ENCODE peak calls at places on chromosomes 6 and 20, in eight cellular contexts. One of them, this sample, is unnamed.

GRCh38 chr6:10146723-10147451 is 268.0 kb downstream of the TFAP2A start:
- DNase-seq in tibial nerve: no peak
- DNase-seq in right atrium auricular region: no peak
- DNase-seq in IMR-90: peak
- DNase-seq in kidney: no peak
- DNase-seq in endodermal cell: peak
- DNase-seq in CD8-positive, alpha-beta memory T cell: no peak
- DNase-seq in foreskin keratinocyte: peak
- DNase-seq in this sample: no peak

GRCh38 chr20:32189691-32190607 is 17.6 kb downstream of the PLAGL2 start:
- DNase-seq in CD8-positive, alpha-beta memory T cell: peak
- DNase-seq in right atrium auricular region: peak
- DNase-seq in kidney: peak
- DNase-seq in endodermal cell: peak
- DNase-seq in tibial nerve: peak
- DNase-seq in IMR-90: peak
- DNase-seq in foreskin keratinocyte: no peak
- DNase-seq in this sample: no peak

GRCh38 chr6:6897140-6897539 is 210.6 kb upstream of the RREB1 start:
- DNase-seq in right atrium auricular region: no peak
- DNase-seq in tibial nerve: no peak
- DNase-seq in CD8-positive, alpha-beta memory T cell: no peak
- DNase-seq in foreskin keratinocyte: no peak
- DNase-seq in endodermal cell: no peak
- DNase-seq in kidney: no peak
- DNase-seq in IMR-90: no peak
- DNase-seq in this sample: no peak

GRCh38 chr20:45835230-45836224 is 1.9 kb downstream of the SNX21 start:
- DNase-seq in foreskin keratinocyte: no peak
- DNase-seq in kidney: peak
- DNase-seq in right atrium auricular region: peak
- DNase-seq in endodermal cell: no peak
- DNase-seq in CD8-positive, alpha-beta memory T cell: no peak
- DNase-seq in IMR-90: peak
- DNase-seq in tibial nerve: peak
- DNase-seq in this sample: no peak

GRCh38 chr6:53066059-53066406 is 829 bp downstream of the FBXO9 start:
- DNase-seq in tibial nerve: no peak
- DNase-seq in endodermal cell: peak
- DNase-seq in IMR-90: peak
- DNase-seq in kidney: peak
- DNase-seq in foreskin keratinocyte: no peak
- DNase-seq in CD8-positive, alpha-beta memory T cell: peak
- DNase-seq in right atrium auricular region: no peak
- DNase-seq in this sample: no peak

GRCh38 chr20:19260412-19261090 is 48.1 kb downstream of the SLC24A3 start:
- DNase-seq in tibial nerve: no peak
- DNase-seq in right atrium auricular region: no peak
- DNase-seq in IMR-90: no peak
- DNase-seq in CD8-positive, alpha-beta memory T cell: no peak
- DNase-seq in foreskin keratinocyte: peak
- DNase-seq in endodermal cell: peak
- DNase-seq in kidney: no peak
- DNase-seq in this sample: no peak

GRCh38 chr6:4794140-4794707 is 18.0 kb downstream of the CDYL start:
- DNase-seq in CD8-positive, alpha-beta memory T cell: no peak
- DNase-seq in endodermal cell: peak
- DNase-seq in foreskin keratinocyte: no peak
- DNase-seq in kidney: no peak
- DNase-seq in right atrium auricular region: no peak
- DNase-seq in tibial nerve: no peak
- DNase-seq in IMR-90: no peak
- DNase-seq in this sample: no peak

GRCh38 chr6:131982740-131983259 is 31.6 kb upstream of the CCN2 start:
- DNase-seq in CD8-positive, alpha-beta memory T cell: no peak
- DNase-seq in foreskin keratinocyte: no peak
- DNase-seq in tibial nerve: no peak
- DNase-seq in endodermal cell: no peak
- DNase-seq in right atrium auricular region: no peak
- DNase-seq in kidney: no peak
- DNase-seq in IMR-90: peak
- DNase-seq in this sample: no peak

GRCh38 chr6:41302638-41303037 is 16.2 kb upstream of the TREM1 start:
- DNase-seq in tibial nerve: no peak
- DNase-seq in CD8-positive, alpha-beta memory T cell: no peak
- DNase-seq in kidney: no peak
- DNase-seq in right atrium auricular region: no peak
- DNase-seq in foreskin keratinocyte: no peak
- DNase-seq in IMR-90: no peak
- DNase-seq in endodermal cell: no peak
- DNase-seq in this sample: no peak

GRCh38 chr6:129624488-129624887 is 85.5 kb downstream of the ARHGAP18 start:
- DNase-seq in foreskin keratinocyte: no peak
- DNase-seq in endodermal cell: no peak
- DNase-seq in IMR-90: no peak
- DNase-seq in kidney: no peak
- DNase-seq in tibial nerve: no peak
- DNase-seq in CD8-positive, alpha-beta memory T cell: no peak
- DNase-seq in right atrium auricular region: no peak
- DNase-seq in this sample: no peak

GRCh38 chr6:129620234-129620610 is 89.8 kb downstream of the ARHGAP18 start:
- DNase-seq in CD8-positive, alpha-beta memory T cell: no peak
- DNase-seq in right atrium auricular region: no peak
- DNase-seq in kidney: no peak
- DNase-seq in tibial nerve: no peak
- DNase-seq in endodermal cell: no peak
- DNase-seq in IMR-90: no peak
- DNase-seq in foreskin keratinocyte: no peak
- DNase-seq in this sample: no peak

GRCh38 chr6:129619579-129620233 is 90.3 kb downstream of the ARHGAP18 start:
- DNase-seq in foreskin keratinocyte: no peak
- DNase-seq in IMR-90: no peak
- DNase-seq in tibial nerve: no peak
- DNase-seq in right atrium auricular region: no peak
- DNase-seq in CD8-positive, alpha-beta memory T cell: no peak
- DNase-seq in endodermal cell: no peak
- DNase-seq in kidney: no peak
- DNase-seq in this sample: no peak

GRCh38 chr6:129621252-129621651 is 88.7 kb downstream of the ARHGAP18 start:
- DNase-seq in endodermal cell: peak
- DNase-seq in CD8-positive, alpha-beta memory T cell: peak
- DNase-seq in foreskin keratinocyte: no peak
- DNase-seq in tibial nerve: no peak
- DNase-seq in IMR-90: no peak
- DNase-seq in kidney: no peak
- DNase-seq in right atrium auricular region: no peak
- DNase-seq in this sample: no peak

GRCh38 chr6:129623008-129623732 is 86.8 kb downstream of the ARHGAP18 start:
- DNase-seq in CD8-positive, alpha-beta memory T cell: no peak
- DNase-seq in kidney: no peak
- DNase-seq in foreskin keratinocyte: peak
- DNase-seq in right atrium auricular region: no peak
- DNase-seq in IMR-90: no peak
- DNase-seq in endodermal cell: no peak
- DNase-seq in tibial nerve: no peak
- DNase-seq in this sample: peak
- H3K27ac ChIP-seq in CD8-positive, alpha-beta memory T cell: no peak
- H3K27ac ChIP-seq in kidney: no peak
- H3K27ac ChIP-seq in foreskin keratinocyte: no peak
- H3K27ac ChIP-seq in right atrium auricular region: no peak
- H3K27ac ChIP-seq in IMR-90: no peak
- H3K27ac ChIP-seq in endodermal cell: no peak
- H3K27ac ChIP-seq in tibial nerve: no peak
- H3K27ac ChIP-seq in this sample: peak

GRCh38 chr6:44034931-44035345 is 92.3 kb downstream of the MRPL14 start:
- DNase-seq in tibial nerve: no peak
- DNase-seq in CD8-positive, alpha-beta memory T cell: no peak
- DNase-seq in foreskin keratinocyte: peak
- DNase-seq in IMR-90: no peak
- DNase-seq in endodermal cell: no peak
- DNase-seq in right atrium auricular region: no peak
- DNase-seq in kidney: peak
- DNase-seq in this sample: no peak
- H3K27ac ChIP-seq in tibial nerve: no peak
- H3K27ac ChIP-seq in CD8-positive, alpha-beta memory T cell: no peak
- H3K27ac ChIP-seq in foreskin keratinocyte: peak
- H3K27ac ChIP-seq in IMR-90: no peak
- H3K27ac ChIP-seq in endodermal cell: no peak
- H3K27ac ChIP-seq in right atrium auricular region: no peak
- H3K27ac ChIP-seq in kidney: no peak
- H3K27ac ChIP-seq in this sample: peak

GRCh38 chr20:2736441-2736840 is 43.9 kb downstream of the EBF4 start:
- DNase-seq in kidney: no peak
- DNase-seq in endodermal cell: no peak
- DNase-seq in tibial nerve: no peak
- DNase-seq in CD8-positive, alpha-beta memory T cell: no peak
- DNase-seq in right atrium auricular region: no peak
- DNase-seq in IMR-90: no peak
- DNase-seq in foreskin keratinocyte: no peak
- DNase-seq in this sample: no peak
- H3K27ac ChIP-seq in kidney: no peak
- H3K27ac ChIP-seq in endodermal cell: no peak
- H3K27ac ChIP-seq in tibial nerve: no peak
- H3K27ac ChIP-seq in CD8-positive, alpha-beta memory T cell: no peak
- H3K27ac ChIP-seq in right atrium auricular region: no peak
- H3K27ac ChIP-seq in IMR-90: no peak
- H3K27ac ChIP-seq in foreskin keratinocyte: no peak
- H3K27ac ChIP-seq in this sample: no peak

GRCh38 chr20:62688855-62689460 is 19.7 kb upstream of the NTSR1 start:
- DNase-seq in foreskin keratinocyte: no peak
- DNase-seq in right atrium auricular region: no peak
- DNase-seq in tibial nerve: no peak
- DNase-seq in CD8-positive, alpha-beta memory T cell: no peak
- DNase-seq in IMR-90: peak
- DNase-seq in endodermal cell: no peak
- DNase-seq in kidney: no peak
- DNase-seq in this sample: no peak
- H3K27ac ChIP-seq in foreskin keratinocyte: no peak
- H3K27ac ChIP-seq in right atrium auricular region: no peak
- H3K27ac ChIP-seq in tibial nerve: no peak
- H3K27ac ChIP-seq in CD8-positive, alpha-beta memory T cell: no peak
- H3K27ac ChIP-seq in IMR-90: no peak
- H3K27ac ChIP-seq in endodermal cell: peak
- H3K27ac ChIP-seq in kidney: no peak
- H3K27ac ChIP-seq in this sample: no peak

GRCh38 chr6:38375341-38375740 is 264.4 kb downstream of the BTBD9 start:
- DNase-seq in CD8-positive, alpha-beta memory T cell: no peak
- DNase-seq in kidney: no peak
- DNase-seq in endodermal cell: no peak
- DNase-seq in IMR-90: no peak
- DNase-seq in foreskin keratinocyte: no peak
- DNase-seq in right atrium auricular region: no peak
- DNase-seq in tibial nerve: no peak
- DNase-seq in this sample: no peak
- H3K27ac ChIP-seq in CD8-positive, alpha-beta memory T cell: no peak
- H3K27ac ChIP-seq in kidney: no peak
- H3K27ac ChIP-seq in endodermal cell: no peak
- H3K27ac ChIP-seq in IMR-90: no peak
- H3K27ac ChIP-seq in foreskin keratinocyte: no peak
- H3K27ac ChIP-seq in right atrium auricular region: no peak
- H3K27ac ChIP-seq in tibial nerve: no peak
- H3K27ac ChIP-seq in this sample: no peak

DNA sequence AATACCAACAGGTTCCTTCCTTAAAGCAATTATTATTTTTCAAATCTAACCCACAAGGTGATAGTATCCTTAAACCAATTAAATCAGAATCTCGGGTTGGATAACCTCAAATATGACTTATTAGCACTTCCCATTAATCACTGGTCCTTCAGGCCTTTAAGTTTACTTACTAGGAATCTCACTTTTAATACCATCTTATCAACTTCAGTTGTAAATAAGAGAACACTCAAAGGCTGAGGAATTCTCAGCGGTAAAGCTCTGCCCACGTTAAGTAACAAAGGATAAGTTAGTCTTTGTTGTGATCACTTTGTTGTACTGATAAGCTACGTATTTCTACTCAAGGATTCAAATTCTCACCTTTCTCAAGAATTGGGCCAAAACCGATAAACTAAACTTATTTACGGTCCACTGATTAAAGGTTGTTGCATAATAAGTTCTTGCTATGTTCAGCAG is 82.0 kb downstream of the OR2B2 start:
- DNase-seq in right atrium auricular region: no peak
- DNase-seq in CD8-positive, alpha-beta memory T cell: no peak
- DNase-seq in endodermal cell: no peak
- DNase-seq in IMR-90: no peak
- DNase-seq in tibial nerve: no peak
- DNase-seq in foreskin keratinocyte: peak
- DNase-seq in kidney: no peak
- DNase-seq in this sample: no peak
- H3K27ac ChIP-seq in right atrium auricular region: no peak
- H3K27ac ChIP-seq in CD8-positive, alpha-beta memory T cell: peak
- H3K27ac ChIP-seq in endodermal cell: peak
- H3K27ac ChIP-seq in IMR-90: peak
- H3K27ac ChIP-seq in tibial nerve: peak
- H3K27ac ChIP-seq in foreskin keratinocyte: peak
- H3K27ac ChIP-seq in kidney: no peak
- H3K27ac ChIP-seq in this sample: peak

DNA sequence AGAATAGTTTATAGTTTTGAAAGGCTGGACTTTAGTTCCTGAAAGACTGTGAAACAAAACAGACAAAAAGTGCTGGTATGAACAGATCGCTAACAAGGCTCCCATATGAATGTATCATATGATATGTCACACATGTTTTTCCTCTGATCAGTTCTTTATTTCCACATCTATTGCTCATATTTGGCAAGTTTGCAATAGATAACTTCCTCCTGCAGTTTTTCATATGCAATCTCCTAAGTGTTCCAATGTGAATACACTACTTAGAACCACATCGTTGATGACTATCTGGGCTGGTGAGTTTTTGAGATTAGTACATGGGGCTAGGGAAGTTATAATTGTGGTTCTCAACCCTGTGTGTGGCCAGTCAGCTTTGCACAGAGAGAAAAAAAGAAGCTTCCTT is 23.1 kb downstream of the CRYBG1 start:
- DNase-seq in IMR-90: no peak
- DNase-seq in endodermal cell: no peak
- DNase-seq in foreskin keratinocyte: peak
- DNase-seq in CD8-positive, alpha-beta memory T cell: no peak
- DNase-seq in right atrium auricular region: no peak
- DNase-seq in tibial nerve: no peak
- DNase-seq in kidney: no peak
- DNase-seq in this sample: no peak
- H3K27ac ChIP-seq in IMR-90: no peak
- H3K27ac ChIP-seq in endodermal cell: no peak
- H3K27ac ChIP-seq in foreskin keratinocyte: no peak
- H3K27ac ChIP-seq in CD8-positive, alpha-beta memory T cell: no peak
- H3K27ac ChIP-seq in right atrium auricular region: no peak
- H3K27ac ChIP-seq in tibial nerve: no peak
- H3K27ac ChIP-seq in kidney: no peak
- H3K27ac ChIP-seq in this sample: peak

This sample was measured in epithelial cell of prostate.